ENCODE peak calls at places on chromosomes 3 and 15, in nine cellular contexts. E, K, P, X, Q, B, U, S and D are unnamed samples. For H3K4me1, the result is how much of the 10 kb centered on the place peaks cover.

GRCh38 chr3:105430460-105430859 is 63.8 kb downstream of the ALCAM start:
- DNase-seq in E (no peak), K (no peak), P (no peak), X (no peak), Q (no peak), B (no peak), U (no peak), S (no peak), D (no peak)

GRCh38 chr3:147989344-147989743 is 580.2 kb downstream of the ZIC1 start:
- DNase-seq in E (no peak), K (no peak), P (no peak), X (no peak), Q (no peak), B (no peak), U (no peak), S (no peak), D (peak)

GRCh38 chr15:45640610-45641009 is 5.8 kb downstream of the SQOR start:
- DNase-seq in E (no peak), K (no peak), P (no peak), X (no peak), Q (peak), B (no peak), U (no peak), S (no peak), D (no peak)

GRCh38 chr15:39432935-39433334 is 147.9 kb upstream of the THBS1 start:
- DNase-seq in E (no peak), K (no peak), P (no peak), X (no peak), Q (no peak), B (no peak), U (no peak), S (no peak), D (no peak)

GRCh38 chr3:11919390-11919789 is 72.7 kb upstream of the TAMM41 start:
- DNase-seq in E (peak), K (no peak), P (no peak), X (no peak), Q (no peak), B (no peak), U (no peak), S (no peak), D (no peak)

GRCh38 chr3:14658978-14659377 is 7.4 kb downstream of the CCDC174 start:
- DNase-seq in E (no peak), K (no peak), P (no peak), X (no peak), Q (no peak), B (no peak), U (no peak), S (no peak), D (no peak)

GRCh38 chr3:129549006-129549800 is 6.2 kb downstream of the H1-8 start:
- DNase-seq in E (no peak), K (no peak), P (no peak), X (no peak), Q (peak), B (no peak), U (peak), S (no peak), D (no peak)

GRCh38 chr3:78604328-78604727 is 1163.5 kb downstream of the ROBO1 start:
- DNase-seq in E (no peak), K (no peak), P (no peak), X (no peak), Q (peak), B (no peak), U (no peak), S (no peak), D (no peak)

GRCh38 chr15:72599855-72600464 is 54.5 kb upstream of the GOLGA6B start:
- DNase-seq in E (no peak), K (no peak), P (peak), X (peak), Q (peak), B (no peak), U (no peak), S (no peak), D (no peak)

GRCh38 chr3:120497813-120498212 is 47.0 kb upstream of the FSTL1 start:
- DNase-seq in E (no peak), K (no peak), P (no peak), X (no peak), Q (peak), B (no peak), U (no peak), S (no peak), D (no peak)

GRCh38 chr3:178676077-178676476 is 139.8 kb downstream of the KCNMB2 start:
- DNase-seq in E (no peak), K (no peak), P (no peak), X (no peak), Q (no peak), B (peak), U (no peak), S (no peak), D (no peak)

GRCh38 chr3:195095035-195095703 is 175.8 kb downstream of the XXYLT1 start:
- DNase-seq in E (peak), K (no peak), P (no peak), X (no peak), Q (no peak), B (peak), U (peak), S (no peak), D (peak)

GRCh38 chr15:75030023-75030413 is 6.6 kb downstream of the PPCDC start:
- DNase-seq in E (no peak), K (no peak), P (no peak), X (no peak), Q (no peak), B (no peak), U (peak), S (no peak), D (no peak)

GRCh38 chr15:55907797-55908196 is 85.6 kb downstream of the NEDD4 start:
- DNase-seq in E (no peak), K (no peak), P (no peak), X (peak), Q (peak), B (no peak), U (no peak), S (no peak), D (no peak)

GRCh38 chr3:111845996-111846395 is 13.1 kb upstream of the PHLDB2 start:
- DNase-seq in E (no peak), K (no peak), P (no peak), X (no peak), Q (no peak), B (no peak), U (no peak), S (no peak), D (no peak)

GRCh38 chr15:40239671-40240618 is 1.1 kb downstream of the PAK6 start:
- DNase-seq in E (peak), K (no peak), P (no peak), X (no peak), Q (no peak), B (no peak), U (no peak), S (no peak), D (peak)

GRCh38 chr3:41362638-41363559 is 163.6 kb downstream of the CTNNB1 start:
- DNase-seq in E (no peak), K (no peak), P (peak), X (no peak), Q (no peak), B (no peak), U (no peak), S (no peak), D (no peak)

GRCh38 chr3:18389108-18389733 is 35.9 kb downstream of the SATB1 start:
- DNase-seq in E (no peak), K (no peak), P (peak), X (no peak), Q (no peak), B (no peak), U (no peak), S (no peak), D (no peak)

GRCh38 chr3:52120576-52121458 is 33.4 kb downstream of the POC1A start:
- DNase-seq in E (no peak), K (no peak), P (no peak), X (no peak), Q (no peak), B (no peak), U (no peak), S (no peak), D (peak)

GRCh38 chr15:63226966-63227401 is 37.6 kb downstream of the RAB8B start:
- DNase-seq in E (no peak), K (no peak), P (no peak), X (no peak), Q (no peak), B (no peak), U (no peak), S (no peak), D (no peak)

GRCh38 chr15:90872481-90873184 is 4.2 kb downstream of the FURIN start:
- DNase-seq in E (no peak), K (peak), P (no peak), X (no peak), Q (peak), B (no peak), U (no peak), S (no peak), D (no peak)

GRCh38 chr3:15055019-15055557 is 10.0 kb downstream of the MRPS25 start:
- DNase-seq in E (no peak), K (no peak), P (no peak), X (no peak), Q (peak), B (no peak), U (no peak), S (no peak), D (no peak)

GRCh38 chr3:24060055-24060454 is 115.0 kb downstream of the NR1D2 start:
- DNase-seq in E (no peak), K (no peak), P (peak), X (no peak), Q (peak), B (no peak), U (no peak), S (no peak), D (no peak)

GRCh38 chr3:157204431-157204830 is 44.5 kb upstream of the CCNL1 start:
- DNase-seq in E (no peak), K (no peak), P (peak), X (peak), Q (peak), B (no peak), U (no peak), S (no peak), D (no peak)

GRCh38 chr3:31934866-31935265 is 46.2 kb downstream of the OSBPL10 start:
- DNase-seq in E (no peak), K (no peak), P (no peak), X (no peak), Q (no peak), B (no peak), U (no peak), S (no peak), D (no peak)

GRCh38 chr15:98321916-98322315 is 326.4 kb upstream of the IGF1R start:
- DNase-seq in E (no peak), K (no peak), P (no peak), X (no peak), Q (no peak), B (no peak), U (no peak), S (no peak), D (no peak)

GRCh38 chr15:81016253-81017068 is 15.7 kb downstream of the TLNRD1 start:
- DNase-seq in E (no peak), K (no peak), P (no peak), X (no peak), Q (no peak), B (no peak), U (no peak), S (no peak), D (no peak)

GRCh38 chr15:99503411-99503810 is 62.4 kb upstream of the MEF2A start:
- DNase-seq in E (no peak), K (no peak), P (no peak), X (no peak), Q (no peak), B (no peak), U (no peak), S (no peak), D (no peak)

GRCh38 chr15:89490081-89490480 is 6.3 kb downstream of the RHCG start:
- DNase-seq in E (no peak), K (peak), P (no peak), X (no peak), Q (no peak), B (no peak), U (no peak), S (no peak), D (no peak)

GRCh38 chr3:129606522-129607390 is at the start of gene PLXND1:
- DNase-seq in E (peak), K (peak), P (peak), X (no peak), Q (peak), B (peak), U (peak), S (no peak), D (peak)

GRCh38 chr3:145719118-145719517 is 441.9 kb downstream of the PLOD2 start:
- DNase-seq in E (no peak), K (no peak), P (no peak), X (no peak), Q (no peak), B (no peak), U (no peak), S (no peak), D (no peak)

GRCh38 chr3:37026851-37027250 is 33.5 kb downstream of the MLH1 start:
- DNase-seq in E (no peak), K (no peak), P (no peak), X (no peak), Q (no peak), B (no peak), U (no peak), S (no peak), D (no peak)

GRCh38 chr3:67863869-67864268 is 209.5 kb upstream of the SUCLG2 start:
- DNase-seq in E (no peak), K (no peak), P (peak), X (no peak), Q (no peak), B (no peak), U (no peak), S (no peak), D (no peak)
- TF ChIP-seq CTCF in E (no peak), K (peak), P (no peak), X (peak), Q (peak), B (no peak), U (no peak), S (no peak), D (no peak)

DNA sequence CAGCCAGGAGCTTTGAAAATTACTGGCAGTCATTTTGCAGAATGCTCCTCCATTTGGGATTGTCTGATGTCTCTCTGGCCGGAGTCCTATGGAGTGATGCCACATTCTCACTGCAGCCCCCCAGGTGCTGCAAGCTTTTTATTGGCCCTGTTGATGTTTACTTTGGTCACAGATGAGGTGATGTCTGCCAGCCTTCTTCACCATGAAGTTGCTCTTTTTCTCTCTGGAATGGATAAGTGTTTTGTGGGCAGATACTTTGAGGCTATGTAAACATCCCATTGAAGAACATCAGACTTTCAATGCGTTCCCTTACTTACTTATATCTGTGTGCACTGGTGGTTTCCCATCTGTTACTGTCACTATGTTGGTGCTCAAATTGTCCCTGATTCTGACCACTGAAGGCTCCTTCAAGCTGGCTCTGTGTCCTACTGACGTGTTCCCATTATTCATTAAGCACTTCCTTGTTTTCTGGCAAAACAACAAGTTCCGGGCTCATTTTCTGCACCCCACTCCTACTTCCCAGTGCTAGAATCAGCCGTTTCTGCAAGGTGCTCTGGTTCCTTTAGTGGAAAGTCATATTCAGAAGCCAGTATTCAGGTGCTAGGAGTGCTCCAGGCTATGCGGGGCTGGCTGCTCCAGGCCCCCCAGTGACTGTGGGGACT is 1.4 kb upstream of the CLEC3B start:
- DNase-seq in E (no peak), K (no peak), P (no peak), X (no peak), Q (no peak), B (no peak), U (no peak), S (no peak), D (no peak)
- H3K4me1 ChIP-seq in E (under half), K (under half), P (under half), X (under half), Q (under half), B (under half), U (under half), S (under half), D (under half)

DNA sequence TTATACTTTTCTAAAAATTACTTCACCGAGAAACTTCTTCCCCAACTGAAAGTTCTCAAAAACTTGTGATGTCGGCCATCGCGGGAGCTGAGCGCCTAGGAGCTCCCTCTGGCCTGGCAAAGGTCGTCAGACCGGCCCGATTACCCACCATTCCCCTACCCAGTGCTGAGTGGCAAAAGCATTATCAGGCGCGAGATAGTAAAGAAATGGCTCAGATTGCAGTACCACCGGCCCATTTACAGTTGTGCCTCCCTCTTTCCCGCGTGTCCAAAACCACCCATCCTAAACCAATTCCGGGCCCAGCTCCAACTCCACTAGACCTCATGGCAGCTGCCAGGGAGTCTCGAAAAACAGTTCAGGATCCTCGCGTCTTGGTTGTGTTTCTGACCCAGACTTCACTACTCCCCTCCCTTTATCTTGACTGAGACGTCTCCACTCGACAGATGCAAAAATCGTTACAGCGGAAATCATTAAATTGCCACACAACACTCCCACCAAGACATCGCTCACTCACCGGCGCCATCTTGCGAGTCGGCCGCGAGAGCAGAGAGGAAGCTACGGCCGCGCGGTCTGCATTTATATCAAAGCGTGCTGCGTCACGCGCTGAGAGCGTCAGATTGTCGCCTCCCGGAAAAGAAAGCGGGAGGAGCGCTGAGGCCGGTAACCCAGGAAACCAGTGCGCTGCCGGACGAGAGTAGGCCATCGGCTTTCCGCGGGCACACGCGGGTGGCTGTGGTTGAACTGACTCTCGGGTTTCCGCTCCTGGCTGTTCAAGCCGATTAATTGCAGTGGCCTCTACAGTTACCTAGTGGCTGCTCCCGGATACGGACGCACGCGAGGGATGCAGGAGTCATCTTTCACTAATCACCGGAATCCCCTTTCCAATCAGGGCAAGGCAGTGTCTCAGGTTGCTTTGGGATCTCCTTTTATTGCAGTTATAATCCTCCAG is at the start of gene RPL22L1:
- DNase-seq in E (peak), K (peak), P (peak), X (peak), Q (peak), B (peak), U (peak), S (peak), D (peak)
- TF ChIP-seq CTCF in E (no peak), K (no peak), P (no peak), X (no peak), Q (no peak), B (no peak), U (no peak), S (peak), D (peak)

GRCh38 chr15:94253742-94254141 is 22.4 kb downstream of the MCTP2 start:
- DNase-seq in E (no peak), K (no peak), P (no peak), X (no peak), Q (no peak), B (no peak), U (no peak), S (no peak), D (no peak)
- H3K4me1 ChIP-seq in E (under half), K (under half), P (under half), X (under half), Q (under half), B (under half), U (under half), S (under half), D (under half)

GRCh38 chr15:27587810-27588209 is 511.3 kb downstream of the OCA2 start:
- DNase-seq in E (no peak), K (no peak), P (peak), X (no peak), Q (no peak), B (no peak), U (no peak), S (no peak), D (no peak)
- TF ChIP-seq CTCF in E (no peak), K (no peak), P (no peak), X (no peak), Q (no peak), B (no peak), U (no peak), S (no peak), D (no peak)

DNA sequence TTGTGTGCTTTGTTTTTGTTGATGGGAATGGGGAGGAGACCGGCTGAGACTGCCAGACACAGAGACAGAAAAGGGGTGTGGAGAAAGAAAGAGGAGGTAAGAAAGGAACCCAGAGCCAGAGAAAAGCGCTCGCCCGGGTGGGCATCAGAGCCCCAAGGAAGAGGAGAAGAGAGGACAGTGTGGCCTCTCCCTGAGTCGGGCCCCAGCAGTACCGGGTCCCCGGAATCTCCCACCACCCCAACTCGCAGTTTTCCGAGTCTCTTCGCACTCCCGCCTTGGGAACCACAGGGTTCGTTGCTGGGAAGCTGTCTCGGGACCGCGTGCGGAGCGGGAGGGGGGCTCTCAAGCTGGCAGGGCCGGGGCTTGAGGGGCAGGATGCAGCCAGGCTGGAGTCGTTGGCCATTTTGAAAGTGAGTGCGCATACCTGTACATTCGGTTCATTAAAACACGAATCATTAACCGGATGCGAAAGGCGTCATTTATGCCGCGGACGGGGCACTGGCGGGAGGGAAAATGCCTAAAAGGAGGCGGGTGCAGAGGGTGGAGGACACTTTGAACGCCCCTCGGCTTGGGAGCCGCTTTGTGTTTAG is 3.2 kb downstream of the SKOR1 start:
- DNase-seq in E (peak), K (no peak), P (no peak), X (no peak), Q (no peak), B (no peak), U (no peak), S (no peak), D (peak)
- H3K4me1 ChIP-seq in E (under half), K (under half), P (under half), X (under half), Q (under half), B (half or more), U (under half), S (under half), D (under half)

DNA sequence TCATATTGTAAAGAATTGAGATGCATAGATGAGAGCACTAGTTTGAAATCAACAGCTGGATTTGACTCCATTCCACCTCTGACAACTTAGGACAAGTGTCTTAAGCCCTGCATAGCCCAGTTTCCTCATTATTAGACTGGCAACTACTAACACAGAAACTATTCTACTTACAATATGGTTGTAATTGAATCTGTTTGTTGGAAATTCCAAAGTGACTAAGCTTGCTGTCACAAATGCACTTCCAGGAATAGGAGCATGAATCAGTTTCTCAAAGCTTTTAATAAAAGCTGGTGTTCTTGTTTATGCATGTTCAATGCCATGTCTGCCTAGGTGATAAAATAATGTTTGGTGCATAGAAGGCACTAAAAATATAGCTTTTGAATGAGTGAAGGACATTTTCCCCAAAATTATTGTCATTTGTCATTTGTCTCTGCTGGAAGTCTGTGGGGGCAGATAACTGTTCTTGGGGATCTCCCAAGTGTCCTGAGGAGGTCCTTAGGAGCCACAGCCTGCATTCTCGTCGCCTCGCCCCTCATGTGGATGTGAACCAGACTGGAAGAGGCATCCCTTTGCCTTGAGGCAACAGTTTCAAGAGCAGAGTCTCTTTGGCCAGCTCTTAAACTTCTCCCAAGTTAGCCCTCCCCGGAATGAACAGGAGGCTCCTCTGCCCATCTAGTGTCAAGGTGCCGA is 40.4 kb upstream of the CD47 start:
- DNase-seq in E (no peak), K (no peak), P (no peak), X (peak), Q (peak), B (no peak), U (no peak), S (no peak), D (no peak)
- TF ChIP-seq CTCF in E (no peak), K (no peak), P (no peak), X (no peak), Q (no peak), B (no peak), U (no peak), S (no peak), D (no peak)

GRCh38 chr3:127739347-127740135 is 66.8 kb downstream of the ABTB1 start:
- DNase-seq in E (no peak), K (no peak), P (no peak), X (no peak), Q (peak), B (no peak), U (no peak), S (no peak), D (no peak)
- H3K4me1 ChIP-seq in E (half or more), K (under half), P (under half), X (under half), Q (half or more), B (half or more), U (under half), S (under half), D (under half)